ENCODE peak calls at places on chromosomes 1 and 21, in nine cellular contexts. E is left kidney; B is posterior cingulate gyrus; Q is BJ; P is HTR-8/SVneo; T is small intestine; U is stimulated activated effector memory CD8-positive, alpha-beta T cell treated with anti-CD3 and anti-CD28 coated beads, Interleukin-12 subunit alpha, Interleukin-12 subunit beta, amount 100 ng/mL, for 72 hours; I is stimulated activated CD8-positive, alpha-beta memory T cell treated with anti-CD3 and anti-CD28 coated beads, Interleukin-4, amount 100 ng/mL, for 4 hours; K is stimulated activated CD4-positive, alpha-beta T cell treated with anti-CD3 and anti-CD28 coated beads, TNF-alpha, amount 100 ng/mL, for 4 hours. G is an unnamed sample.

GRCh38 chr1:89762431-89762800 is 58.4 kb upstream of the LRRC8D start:
- DNase-seq in T (no peak), P (no peak), K (no peak), U (no peak), E (no peak), B (no peak), I (no peak), Q (no peak), G (no peak)

GRCh38 chr1:7842517-7842916 is 10.3 kb downstream of the UTS2 start:
- DNase-seq in T (peak), B (no peak), I (no peak), Q (no peak), U (peak), E (no peak), K (no peak), P (no peak), G (no peak)

GRCh38 chr21:8998946-8999681 is 1522.3 kb upstream of the TPTE start:
- DNase-seq in U (no peak), Q (no peak), K (no peak), P (no peak), T (no peak), B (no peak), I (no peak), E (no peak), G (no peak)

GRCh38 chr1:230172016-230172356 is 104.9 kb downstream of the GALNT2 start:
- DNase-seq in E (no peak), K (no peak), T (no peak), I (no peak), Q (no peak), P (no peak), U (no peak), B (no peak), G (no peak)

GRCh38 chr1:176949033-176949662 is 215.4 kb downstream of the ASTN1 start:
- DNase-seq in B (peak), T (peak), E (peak), P (peak), Q (no peak), I (no peak), U (no peak), K (no peak), G (peak)

GRCh38 chr1:111971396-111971795 is 18.1 kb downstream of the KCND3 start:
- DNase-seq in E (no peak), U (no peak), Q (no peak), P (no peak), I (no peak), T (no peak), B (no peak), K (no peak), G (no peak)

GRCh38 chr1:153985341-153985912 is 712 bp downstream of the RAB13 start:
- DNase-seq in T (no peak), U (no peak), K (no peak), Q (no peak), E (peak), I (peak), B (no peak), P (peak), G (no peak)

GRCh38 chr1:5731110-5731423 is 261.2 kb downstream of the NPHP4 start:
- DNase-seq in K (no peak), Q (no peak), P (no peak), U (no peak), E (no peak), I (no peak), B (peak), T (no peak), G (no peak)

GRCh38 chr1:117820694-117821381 is 108.6 kb downstream of the GDAP2 start:
- DNase-seq in U (no peak), B (no peak), P (no peak), E (no peak), T (no peak), K (no peak), Q (no peak), I (no peak), G (peak)

GRCh38 chr1:59446257-59446901 is 149.5 kb downstream of the FGGY start:
- DNase-seq in E (peak), T (no peak), P (no peak), U (no peak), Q (no peak), B (no peak), K (no peak), I (no peak), G (peak)

GRCh38 chr1:94864821-94865220 is 44.7 kb downstream of the SLC44A3 start:
- DNase-seq in Q (no peak), P (no peak), B (no peak), T (no peak), I (no peak), U (no peak), K (no peak), E (peak), G (peak)

GRCh38 chr1:22689505-22689904 is 21.1 kb upstream of the EPHB2 start:
- DNase-seq in Q (peak), I (no peak), E (peak), K (no peak), U (no peak), B (no peak), P (peak), T (peak), G (peak)

GRCh38 chr1:245086389-245086969 is 68.3 kb upstream of the KIF26B start:
- DNase-seq in P (no peak), T (no peak), B (no peak), Q (peak), I (no peak), U (no peak), K (no peak), E (no peak), G (no peak)

GRCh38 chr1:165303415-165303814 is 53.1 kb downstream of the LMX1A start:
- DNase-seq in T (no peak), U (no peak), I (no peak), B (no peak), Q (no peak), E (no peak), K (no peak), P (no peak), G (no peak)

GRCh38 chr1:183195146-183195571 is 9.1 kb downstream of the LAMC2 start:
- DNase-seq in E (no peak), Q (no peak), K (no peak), P (peak), I (no peak), T (peak), U (no peak), B (no peak), G (no peak)

GRCh38 chr1:152110860-152111514 is 4.3 kb downstream of the TCHH start:
- DNase-seq in Q (no peak), I (no peak), K (peak), T (peak), U (no peak), B (peak), E (peak), P (no peak), G (peak)

GRCh38 chr1:244074559-244075171 is 23.6 kb downstream of the ZBTB18 start:
- DNase-seq in I (peak), E (peak), P (no peak), T (no peak), B (no peak), K (no peak), U (peak), Q (no peak), G (no peak)

GRCh38 chr1:236150972-236151371 is 8.6 kb downstream of the GPR137B start:
- DNase-seq in U (no peak), E (peak), K (no peak), Q (no peak), T (no peak), P (no peak), I (no peak), B (no peak), G (no peak)

GRCh38 chr1:67816506-67816905 is 16.8 kb downstream of the GNG12 start:
- DNase-seq in I (no peak), E (no peak), B (no peak), P (no peak), T (peak), Q (no peak), U (no peak), K (no peak), G (no peak)

GRCh38 chr1:195637474-195637873 is 970.8 kb downstream of the KCNT2 start:
- DNase-seq in Q (no peak), B (no peak), P (no peak), I (no peak), E (no peak), T (no peak), U (no peak), K (no peak), G (no peak)

G was measured in H4.